ENCODE peak calls at places on chromosome 17, in six cellular contexts. O is ureter, F is GM13977, P is substantia nigra, N is activated B cell treated with CpG ODN at 0.5 μM for 24 hours, G is fibroblast of the aortic adventitia. Q is an unnamed sample.

GRCh38 chr17:19508327-19508867 is 25.3 kb upstream of the SLC47A1 start:
- DNase-seq in G (no peak), O (no peak), F (peak), P (peak), N (peak), Q (no peak)

GRCh38 chr17:31260151-31260550 is 36.9 kb downstream of the OMG start:
- DNase-seq in F (no peak), O (no peak), G (no peak), P (no peak), N (no peak), Q (no peak)

GRCh38 chr17:66676421-66676820 is 158.5 kb upstream of the CACNG5 start:
- DNase-seq in O (peak), F (no peak), G (no peak), P (no peak), N (no peak), Q (peak)

GRCh38 chr17:78838574-78839005 is 2.0 kb downstream of the USP36 start:
- DNase-seq in G (no peak), N (no peak), F (no peak), P (no peak), O (no peak), Q (no peak)

GRCh38 chr17:35731239-35731931 is at the start of gene RASL10B:
- DNase-seq in G (no peak), P (peak), F (peak), N (no peak), O (peak), Q (peak)

GRCh38 chr17:42598905-42599304 is 10.3 kb downstream of the RETREG3 start:
- DNase-seq in O (no peak), N (no peak), G (no peak), P (peak), F (no peak), Q (no peak)

GRCh38 chr17:58357312-58358297 is 5.6 kb upstream of the SUPT4H1 start:
- DNase-seq in G (no peak), P (no peak), N (no peak), F (peak), O (no peak), Q (no peak)

GRCh38 chr17:4485676-4486646 is 12.7 kb upstream of the SPNS2 start:
- DNase-seq in F (no peak), O (no peak), P (no peak), G (no peak), N (no peak), Q (no peak)

GRCh38 chr17:3888343-3889171 is 4.3 kb downstream of the CAMKK1 start:
- DNase-seq in O (peak), P (no peak), N (no peak), F (no peak), G (peak), Q (no peak)

GRCh38 chr17:74408830-74409229 is 23.1 kb upstream of the GPRC5C start:
- DNase-seq in P (no peak), O (no peak), F (no peak), G (no peak), N (no peak), Q (no peak)

GRCh38 chr17:73211745-73212144 is 18.9 kb downstream of the COG1 start:
- DNase-seq in G (no peak), P (no peak), N (no peak), O (no peak), F (no peak), Q (no peak)

GRCh38 chr17:65730711-65731169 is 169.3 kb upstream of the AXIN2 start:
- DNase-seq in G (peak), F (no peak), N (no peak), P (no peak), O (no peak), Q (no peak)

GRCh38 chr17:75631353-75631752 is 1.9 kb upstream of the SMIM5 start:
- DNase-seq in N (no peak), F (no peak), O (no peak), G (no peak), P (no peak), Q (no peak)

GRCh38 chr17:21351366-21352065 is 24.6 kb upstream of the KCNJ12 start:
- DNase-seq in F (no peak), P (no peak), N (no peak), O (no peak), G (no peak), Q (no peak)

GRCh38 chr17:1617620-1618174 is 10.9 kb downstream of the SLC43A2 start:
- DNase-seq in F (no peak), P (no peak), N (no peak), G (peak), O (no peak), Q (no peak)

GRCh38 chr17:79630821-79631639 is 20.2 kb upstream of the RBFOX3 start:
- DNase-seq in G (no peak), O (peak), F (no peak), N (peak), P (no peak), Q (no peak)

GRCh38 chr17:72150632-72151460 is 30.0 kb downstream of the SOX9 start:
- DNase-seq in F (no peak), P (peak), O (no peak), G (no peak), N (no peak), Q (no peak)

GRCh38 chr17:33234930-33235685 is 58.0 kb downstream of the ASIC2 start:
- DNase-seq in O (peak), G (peak), F (no peak), N (no peak), P (no peak), Q (no peak)

GRCh38 chr17:81003711-81004335 is 12.2 kb downstream of the CHMP6 start:
- DNase-seq in F (peak), G (no peak), N (no peak), O (no peak), P (no peak), Q (no peak)

GRCh38 chr17:83202002-83203000 is 122.9 kb downstream of the METRNL start:
- DNase-seq in N (peak), F (no peak), P (no peak), G (no peak), O (no peak), Q (no peak)

GRCh38 chr17:31900877-31901276 is 631 bp downstream of the UTP6 start:
- DNase-seq in G (peak), P (no peak), N (no peak), F (no peak), O (no peak), Q (no peak)

GRCh38 chr17:5283531-5284315 is 1.6 kb downstream of the RABEP1 start:
- DNase-seq in P (no peak), F (no peak), N (no peak), G (peak), O (no peak), Q (no peak)

GRCh38 chr17:41329279-41329925 is 13.9 kb upstream of the KRTAP17-1 start:
- DNase-seq in F (no peak), G (peak), N (no peak), O (no peak), P (peak), Q (peak)

GRCh38 chr17:5078106-5079028 is at the start of gene ZFP3:
- DNase-seq in P (peak), F (peak), N (peak), G (peak), O (peak), Q (no peak)

GRCh38 chr17:6661464-6661848 is 9.9 kb downstream of the C17orf100 start:
- DNase-seq in N (no peak), O (no peak), P (no peak), F (no peak), G (no peak), Q (no peak)

GRCh38 chr17:14303343-14304221 is 2.7 kb downstream of the HS3ST3B1 start:
- DNase-seq in N (peak), P (no peak), G (peak), O (no peak), F (no peak), Q (no peak)

GRCh38 chr17:20284018-20284417 is 183.3 kb downstream of the LGALS9B start:
- DNase-seq in N (no peak), F (no peak), O (no peak), G (no peak), P (no peak), Q (no peak)

GRCh38 chr17:39678340-39679116 is 9.3 kb downstream of the PGAP3 start:
- DNase-seq in N (no peak), P (no peak), O (no peak), G (no peak), F (no peak), Q (no peak)

GRCh38 chr17:7226721-7227710 is 7.3 kb downstream of the ACADVL start:
- DNase-seq in O (no peak), F (no peak), P (no peak), N (no peak), G (no peak), Q (no peak)

GRCh38 chr17:10739341-10739905 is 9.6 kb upstream of the TMEM220 start:
- DNase-seq in P (no peak), O (peak), N (no peak), G (no peak), F (no peak), Q (no peak)